ENCODE peak calls at places on chromosome 2, in six cellular contexts. Y is IMR-90, O is left ventricle myocardium inferior, E is BE2C, A is A549, P is left lung. W is an unnamed sample.

GRCh38 chr2:173990970-173991819 is 26.0 kb upstream of the SP3 start:
- DNase-seq in P (no peak), A (no peak), O (peak; percentile 85), E (peak; percentile 28), Y (peak; percentile 89), W (peak; percentile 83)

GRCh38 chr2:30398488-30398887 is 48.6 kb upstream of the LCLAT1 start:
- DNase-seq in P (no peak), A (no peak), Y (peak; percentile 55), O (no peak), E (no peak), W (no peak)

GRCh38 chr2:70069049-70069448 is 18.2 kb upstream of the PCBP1 start:
- DNase-seq in P (no peak), E (no peak), A (no peak), Y (peak; percentile 6), O (no peak), W (peak; percentile 19)

GRCh38 chr2:96685592-96686459 is 43.3 kb downstream of the FER1L5 start:
- DNase-seq in A (no peak), P (no peak), O (peak; percentile 30), Y (no peak), E (peak; percentile 79), W (peak; percentile 58)

GRCh38 chr2:120133572-120134244 is 89.5 kb downstream of the TMEM185B start:
- DNase-seq in O (no peak), Y (no peak), A (no peak), E (no peak), P (no peak), W (no peak)

GRCh38 chr2:72378737-72379346 is 231.2 kb upstream of the CYP26B1 start:
- DNase-seq in O (no peak), A (no peak), P (no peak), Y (no peak), E (no peak), W (no peak)

GRCh38 chr2:42169869-42170465 is 814 bp downstream of the EML4 start:
- DNase-seq in Y (peak; percentile 15), O (no peak), P (no peak), A (no peak), E (no peak), W (peak; percentile 33)

GRCh38 chr2:191115391-191115790 is 35.4 kb downstream of the STAT4 start:
- DNase-seq in O (no peak), P (no peak), Y (peak; percentile 18), E (no peak), A (no peak), W (no peak)

GRCh38 chr2:237423891-237424290 is 9.9 kb upstream of the COL6A3 start:
- DNase-seq in E (no peak), O (no peak), P (no peak), Y (no peak), A (no peak), W (peak; percentile 94)

GRCh38 chr2:70984576-70985282 is 6.3 kb downstream of the ANKRD53 start:
- DNase-seq in O (peak; percentile 54), P (peak; percentile 95), Y (peak; percentile 37), A (peak; percentile 79), E (no peak), W (peak; percentile 46)

GRCh38 chr2:160221391-160222276 is 21.6 kb upstream of the ITGB6 start:
- DNase-seq in Y (peak; percentile 64), O (peak; percentile 65), A (peak; percentile 60), E (no peak), P (peak; percentile 83), W (peak; percentile 88)

GRCh38 chr2:28437142-28437835 is 44.6 kb downstream of the FOSL2 start:
- DNase-seq in A (no peak), Y (no peak), P (peak; percentile 86), O (no peak), E (no peak), W (peak; percentile 61)

GRCh38 chr2:160407393-160408204 is 86.0 kb downstream of the RBMS1 start:
- DNase-seq in O (peak; percentile 66), E (peak; percentile 51), P (peak; percentile 94), A (peak; percentile 38), Y (peak; percentile 54), W (peak; percentile 66)

GRCh38 chr2:61117534-61117933 is 44.5 kb upstream of the C2orf74 start:
- DNase-seq in A (no peak), P (no peak), Y (peak; percentile 42), O (no peak), E (no peak), W (peak; percentile 70)

GRCh38 chr2:46775722-46776121 is 139.9 kb downstream of the MCFD2 start:
- DNase-seq in Y (no peak), E (no peak), O (no peak), A (no peak), P (no peak), W (no peak)

GRCh38 chr2:45210466-45211195 is 201.4 kb upstream of the SIX2 start:
- DNase-seq in E (no peak), P (no peak), A (no peak), O (no peak), Y (peak; percentile 60), W (no peak)

GRCh38 chr2:207224814-207225482 is 59.2 kb upstream of the KLF7 start:
- DNase-seq in E (no peak), P (no peak), Y (no peak), O (no peak), A (no peak), W (no peak)

GRCh38 chr2:174699993-174700766 is 64.1 kb downstream of the CHRNA1 start:
- DNase-seq in P (no peak), O (no peak), Y (peak; percentile 65), E (no peak), A (peak; percentile 65), W (peak; percentile 66)

GRCh38 chr2:10030311-10030736 is 13.0 kb upstream of the KLF11 start:
- DNase-seq in E (no peak), O (no peak), P (peak; percentile 50), Y (no peak), A (no peak), W (no peak)

GRCh38 chr2:183035298-183035953 is 2.8 kb downstream of the NCKAP1 start:
- DNase-seq in P (no peak), A (no peak), Y (peak; percentile 88), E (no peak), O (no peak), W (peak; percentile 77)
- H3K4me3 ChIP-seq in P (no peak overlapping the region), A (peak overlapping the region; percentile 92), Y (peak overlapping the region; percentile 8), E (peak overlapping the region; percentile 77), O (peak overlapping the region; percentile 76), W (peak overlapping the region; percentile 92)

GRCh38 chr2:146661494-146662096 is 1183.2 kb upstream of the ACVR2A start:
- DNase-seq in P (no peak), O (no peak), E (no peak), A (peak; percentile 1), Y (peak; percentile 60), W (peak; percentile 59)
- TF ChIP-seq CTCF in P (peak; percentile 13), O (peak; percentile 62), E (peak; percentile 49), A (peak; percentile 82), Y (peak; percentile 79), W (peak; percentile 73)

DNA sequence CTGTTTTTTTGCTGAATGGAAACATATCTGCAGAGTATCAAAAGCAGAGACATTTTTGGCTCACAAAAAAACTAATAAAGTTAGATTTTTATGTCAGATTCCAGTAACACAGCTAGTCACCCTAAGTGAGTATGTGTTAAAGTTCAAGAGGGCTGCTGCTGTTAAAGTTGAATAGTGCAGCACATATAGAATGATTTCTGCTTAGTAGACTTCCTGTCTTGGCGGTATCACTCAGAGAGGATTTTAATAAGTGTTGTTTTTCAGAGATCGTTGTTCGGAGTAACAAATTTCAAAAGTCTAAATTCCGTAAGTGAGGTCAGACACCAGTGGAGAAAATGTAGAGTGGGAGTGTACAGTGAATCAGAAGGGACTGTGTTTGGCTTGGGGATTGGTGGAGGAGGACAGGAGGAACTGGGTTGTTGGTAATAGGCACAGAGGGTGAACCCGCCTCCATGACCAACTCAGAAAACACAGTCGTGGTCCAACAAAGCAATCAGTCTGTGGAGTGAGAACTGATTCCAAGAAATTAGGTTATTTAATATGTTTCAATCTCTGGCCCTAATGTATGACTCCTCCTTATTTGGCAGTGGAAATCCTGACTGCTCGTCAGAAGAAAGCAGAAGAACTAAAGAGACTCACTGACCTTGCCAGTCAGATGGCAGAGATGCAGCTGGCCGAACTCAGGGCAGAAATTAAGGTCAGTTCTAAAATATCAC is 43.0 kb downstream of the KCTD18 start:
- DNase-seq in P (no peak), E (no peak), Y (peak; percentile 56), O (no peak), A (no peak), W (peak; percentile 74)
- H3K4me3 ChIP-seq in P (no peak overlapping the region), E (no peak overlapping the region), Y (no peak overlapping the region), O (peak overlapping the region; percentile 1), A (no peak overlapping the region), W (no peak overlapping the region)

GRCh38 chr2:55419236-55419513 is 481 bp downstream of the CCDC88A start:
- DNase-seq in E (peak; percentile 36), Y (peak; percentile 18), P (no peak), A (peak; percentile 23), O (no peak), W (peak; percentile 39)

GRCh38 chr2:55420901-55421300 is 1.2 kb upstream of the CCDC88A start:
- DNase-seq in P (no peak), E (no peak), O (no peak), Y (no peak), A (no peak), W (no peak)

GRCh38 chr2:55420244-55420713 is 623 bp upstream of the CCDC88A start:
- DNase-seq in O (no peak), A (no peak), P (no peak), Y (no peak), E (no peak), W (no peak)

GRCh38 chr2:55418512-55419235 is 982 bp downstream of the CCDC88A start:
- DNase-seq in O (no peak), A (no peak), E (no peak), P (no peak), Y (no peak), W (no peak)

DNA sequence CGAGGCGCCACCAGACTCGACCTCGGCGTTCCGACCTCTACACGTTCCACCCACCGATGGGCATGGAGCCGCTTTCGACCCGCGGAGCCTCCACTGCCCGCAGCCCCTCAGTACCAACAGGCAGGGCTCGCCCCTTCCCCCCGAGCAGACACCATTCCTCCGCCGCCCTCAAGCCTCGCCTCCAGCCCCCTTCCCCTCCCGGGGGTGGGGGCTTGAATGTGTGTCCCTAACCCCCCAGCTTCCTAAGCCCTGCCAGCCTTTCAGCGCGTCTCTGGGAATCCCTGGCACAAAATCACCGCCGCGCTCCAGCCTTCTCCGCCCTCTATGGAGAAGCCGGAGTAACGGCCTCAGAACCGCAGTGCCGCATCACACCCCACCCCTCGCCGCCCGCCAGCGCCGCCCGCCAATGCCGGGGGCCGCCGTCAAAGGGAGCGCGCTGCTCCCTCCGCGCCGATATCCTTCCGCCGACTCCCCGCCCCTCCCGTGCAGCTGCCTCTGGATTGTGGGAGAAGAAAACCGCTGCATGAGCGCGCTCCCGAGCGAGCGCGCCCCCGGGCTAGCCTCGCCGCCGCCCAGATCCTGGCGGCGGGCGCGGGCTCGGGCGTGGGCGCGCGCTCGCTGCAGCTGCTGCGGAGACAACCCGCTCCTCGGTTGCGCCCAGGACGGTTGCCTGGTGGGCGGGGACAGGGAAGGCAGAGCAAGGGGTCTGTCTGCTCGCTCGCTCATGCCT is at the start of gene CCDC88A:
- DNase-seq in A (peak; percentile 85), E (peak; percentile 90), O (peak; percentile 98), P (peak; percentile 97), Y (peak; percentile 97), W (peak; percentile 98)
- TF ChIP-seq CTCF in A (no peak), E (no peak), O (peak; percentile 49), P (peak; percentile 16), Y (peak; percentile 24), W (peak; percentile 15)

W was measured in fibroblast of villous mesenchyme.